ENCODE peak calls at places on chromosomes 7 and 10, in five cellular contexts. One of them, this sample, is unnamed.

GRCh38 chr7:158019726-158020705 is 567.6 kb downstream of the PTPRN2 start:
- DNase-seq in CD4-positive, CD25-positive, alpha-beta regulatory T cell: no peak
- DNase-seq in stomach: peak; percentile 24
- DNase-seq in left ventricle myocardium inferior: no peak
- DNase-seq in astrocyte: no peak
- DNase-seq in this sample: no peak

GRCh38 chr7:47233996-47234395 is 347.9 kb downstream of the TNS3 start:
- DNase-seq in stomach: no peak
- DNase-seq in left ventricle myocardium inferior: no peak
- DNase-seq in CD4-positive, CD25-positive, alpha-beta regulatory T cell: no peak
- DNase-seq in astrocyte: no peak
- DNase-seq in this sample: no peak

GRCh38 chr7:11256501-11256900 is 282.8 kb downstream of the PHF14 start:
- DNase-seq in CD4-positive, CD25-positive, alpha-beta regulatory T cell: no peak
- DNase-seq in stomach: no peak
- DNase-seq in astrocyte: no peak
- DNase-seq in left ventricle myocardium inferior: no peak
- DNase-seq in this sample: no peak

GRCh38 chr7:127153315-127153714 is 99.4 kb downstream of the GRM8 start:
- DNase-seq in astrocyte: no peak
- DNase-seq in stomach: no peak
- DNase-seq in CD4-positive, CD25-positive, alpha-beta regulatory T cell: no peak
- DNase-seq in left ventricle myocardium inferior: no peak
- DNase-seq in this sample: no peak

GRCh38 chr7:157558061-157558460 is 221.3 kb downstream of the DNAJB6 start:
- DNase-seq in left ventricle myocardium inferior: no peak
- DNase-seq in CD4-positive, CD25-positive, alpha-beta regulatory T cell: no peak
- DNase-seq in astrocyte: no peak
- DNase-seq in stomach: no peak
- DNase-seq in this sample: no peak

GRCh38 chr10:128956149-128956548 is 510.9 kb upstream of the MGMT start:
- DNase-seq in CD4-positive, CD25-positive, alpha-beta regulatory T cell: no peak
- DNase-seq in left ventricle myocardium inferior: no peak
- DNase-seq in stomach: no peak
- DNase-seq in astrocyte: no peak
- DNase-seq in this sample: no peak

GRCh38 chr7:620052-620451 is 100.4 kb upstream of the PDGFA start:
- DNase-seq in CD4-positive, CD25-positive, alpha-beta regulatory T cell: no peak
- DNase-seq in stomach: no peak
- DNase-seq in left ventricle myocardium inferior: no peak
- DNase-seq in astrocyte: peak; percentile 89
- DNase-seq in this sample: no peak

GRCh38 chr10:130357951-130358350 is 221.8 kb downstream of the GLRX3 start:
- DNase-seq in left ventricle myocardium inferior: no peak
- DNase-seq in astrocyte: no peak
- DNase-seq in CD4-positive, CD25-positive, alpha-beta regulatory T cell: no peak
- DNase-seq in stomach: peak; percentile 24
- DNase-seq in this sample: no peak

GRCh38 chr7:26420600-26420999 is 128.9 kb downstream of the SNX10 start:
- DNase-seq in stomach: no peak
- DNase-seq in astrocyte: no peak
- DNase-seq in CD4-positive, CD25-positive, alpha-beta regulatory T cell: no peak
- DNase-seq in left ventricle myocardium inferior: no peak
- DNase-seq in this sample: no peak

GRCh38 chr10:125994601-125995000 is 98.2 kb downstream of the FANK1 start:
- DNase-seq in astrocyte: no peak
- DNase-seq in stomach: no peak
- DNase-seq in left ventricle myocardium inferior: no peak
- DNase-seq in CD4-positive, CD25-positive, alpha-beta regulatory T cell: no peak
- DNase-seq in this sample: no peak

DNA sequence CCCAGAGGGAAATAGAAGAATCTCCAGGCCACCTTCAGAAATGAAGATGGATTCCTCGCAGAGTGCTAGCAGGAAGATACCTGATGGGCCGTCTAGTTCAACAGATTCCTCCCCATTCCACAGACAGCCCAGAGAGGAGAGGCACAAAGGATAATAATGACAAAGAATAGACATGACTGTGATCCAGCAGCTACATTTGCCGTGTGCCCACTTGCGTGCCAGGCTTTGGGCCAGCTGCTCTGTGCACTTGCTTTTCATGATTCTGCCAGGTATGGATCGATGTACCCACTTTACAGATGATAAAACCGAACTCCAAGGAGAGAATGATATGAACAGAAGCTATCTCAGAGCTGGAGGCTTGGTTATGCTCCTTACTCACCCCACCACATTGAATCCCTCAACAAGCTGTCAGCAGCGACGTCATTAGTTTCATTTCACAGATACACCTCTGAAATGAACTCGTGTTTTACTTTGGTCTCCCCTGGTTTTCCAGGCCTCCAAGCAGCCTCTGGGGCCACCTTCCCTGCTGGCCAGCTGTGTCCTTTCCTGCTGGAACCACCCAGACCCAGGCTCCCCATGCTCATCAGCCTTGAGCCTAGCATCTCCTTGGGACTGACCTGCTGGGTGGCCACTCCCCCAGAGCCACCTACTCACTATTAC is 11.9 kb upstream of the WDFY4 start:
- DNase-seq in stomach: no peak
- DNase-seq in astrocyte: no peak
- DNase-seq in left ventricle myocardium inferior: no peak
- DNase-seq in CD4-positive, CD25-positive, alpha-beta regulatory T cell: no peak
- DNase-seq in this sample: no peak
- H3K4me1 ChIP-seq in stomach: no peaks in the 10 kb centered on the region
- H3K4me1 ChIP-seq in astrocyte: no peaks in the 10 kb centered on the region
- H3K4me1 ChIP-seq in left ventricle myocardium inferior: peaks cover 7% of the 10 kb centered on the region
- H3K4me1 ChIP-seq in CD4-positive, CD25-positive, alpha-beta regulatory T cell: no peaks in the 10 kb centered on the region
- H3K4me1 ChIP-seq in this sample: no peaks in the 10 kb centered on the region

GRCh38 chr7:139737221-139738100 is 40.3 kb downstream of the HIPK2 start:
- DNase-seq in stomach: no peak
- DNase-seq in left ventricle myocardium inferior: no peak
- DNase-seq in CD4-positive, CD25-positive, alpha-beta regulatory T cell: peak; percentile 60
- DNase-seq in astrocyte: no peak
- DNase-seq in this sample: no peak

GRCh38 chr7:139739863-139740597 is 37.8 kb downstream of the HIPK2 start:
- DNase-seq in CD4-positive, CD25-positive, alpha-beta regulatory T cell: no peak
- DNase-seq in stomach: peak; percentile 72
- DNase-seq in astrocyte: no peak
- DNase-seq in left ventricle myocardium inferior: peak; percentile 63
- DNase-seq in this sample: no peak

GRCh38 chr7:139735912-139736595 is 41.7 kb downstream of the HIPK2 start:
- DNase-seq in stomach: no peak
- DNase-seq in astrocyte: no peak
- DNase-seq in CD4-positive, CD25-positive, alpha-beta regulatory T cell: no peak
- DNase-seq in left ventricle myocardium inferior: no peak
- DNase-seq in this sample: no peak

GRCh38 chr7:139738772-139739171 is 39.0 kb downstream of the HIPK2 start:
- DNase-seq in stomach: no peak
- DNase-seq in CD4-positive, CD25-positive, alpha-beta regulatory T cell: no peak
- DNase-seq in astrocyte: no peak
- DNase-seq in left ventricle myocardium inferior: no peak
- DNase-seq in this sample: no peak

DNA sequence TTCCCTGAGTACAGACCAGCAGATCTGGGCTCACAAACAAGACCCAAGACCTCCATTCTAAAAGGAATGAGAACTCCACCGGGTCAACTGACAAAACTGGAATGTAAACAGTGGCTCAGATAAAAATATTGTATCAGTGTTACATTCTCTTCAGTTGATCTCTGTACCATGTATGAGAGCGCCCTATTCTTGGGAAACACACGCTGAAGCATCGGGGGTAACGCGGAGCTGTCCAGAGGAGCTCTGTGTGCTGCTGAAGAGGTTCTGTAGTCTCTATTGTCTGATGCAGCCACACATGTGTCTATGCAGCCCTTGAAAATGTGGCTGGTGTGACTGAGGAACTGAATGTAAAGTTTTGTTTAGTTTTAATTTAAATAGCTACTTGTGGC is 39.7 kb downstream of the HIPK2 start:
- DNase-seq in left ventricle myocardium inferior: no peak
- DNase-seq in stomach: no peak
- DNase-seq in CD4-positive, CD25-positive, alpha-beta regulatory T cell: no peak
- DNase-seq in astrocyte: no peak
- DNase-seq in this sample: no peak
- H3K27ac ChIP-seq in left ventricle myocardium inferior: peak overlapping the region; percentile 91
- H3K27ac ChIP-seq in stomach: peak overlapping the region; percentile 68
- H3K27ac ChIP-seq in CD4-positive, CD25-positive, alpha-beta regulatory T cell: no peak overlapping the region
- H3K27ac ChIP-seq in astrocyte: peak overlapping the region; percentile 68
- H3K27ac ChIP-seq in this sample: no peak overlapping the region

DNA sequence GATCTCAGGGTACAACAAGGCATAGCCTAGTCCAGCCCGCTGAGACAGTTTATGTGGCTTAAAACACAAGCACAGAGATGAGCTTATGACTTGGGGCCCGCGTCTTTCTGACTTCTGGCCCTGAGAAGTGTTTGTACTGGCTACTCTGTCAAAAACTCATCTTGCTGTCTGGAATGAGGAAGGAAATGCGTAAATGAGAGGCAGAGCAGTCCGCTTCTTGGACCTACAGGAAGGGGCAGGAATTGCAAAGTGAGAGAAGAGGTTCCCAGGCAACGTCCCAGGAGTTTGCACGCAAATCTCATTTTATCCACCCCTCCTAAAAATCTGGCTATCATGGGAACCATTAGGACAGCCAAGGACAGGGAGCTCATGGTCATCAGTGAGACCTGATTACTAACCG is 5.5 kb downstream of the ANXA11 start:
- DNase-seq in left ventricle myocardium inferior: no peak
- DNase-seq in stomach: peak; percentile 41
- DNase-seq in CD4-positive, CD25-positive, alpha-beta regulatory T cell: no peak
- DNase-seq in astrocyte: peak; percentile 20
- DNase-seq in this sample: no peak
- H3K4me3 ChIP-seq in left ventricle myocardium inferior: peak overlapping the region; percentile 90
- H3K4me3 ChIP-seq in stomach: no peak overlapping the region
- H3K4me3 ChIP-seq in CD4-positive, CD25-positive, alpha-beta regulatory T cell: peak overlapping the region; percentile 32
- H3K4me3 ChIP-seq in astrocyte: no peak overlapping the region
- H3K4me3 ChIP-seq in this sample: no peak overlapping the region

GRCh38 chr7:149883452-149883861 is 9.7 kb downstream of the ATP6V0E2 start:
- DNase-seq in stomach: peak; percentile 71
- DNase-seq in left ventricle myocardium inferior: peak; percentile 66
- DNase-seq in astrocyte: no peak
- DNase-seq in CD4-positive, CD25-positive, alpha-beta regulatory T cell: peak; percentile 74
- DNase-seq in this sample: no peak
- H3K4me1 ChIP-seq in stomach: peaks cover 28% of the 10 kb centered on the region
- H3K4me1 ChIP-seq in left ventricle myocardium inferior: peaks cover 67% of the 10 kb centered on the region
- H3K4me1 ChIP-seq in astrocyte: peaks cover 3% of the 10 kb centered on the region
- H3K4me1 ChIP-seq in CD4-positive, CD25-positive, alpha-beta regulatory T cell: no peaks in the 10 kb centered on the region
- H3K4me1 ChIP-seq in this sample: peaks cover 6% of the 10 kb centered on the region

DNA sequence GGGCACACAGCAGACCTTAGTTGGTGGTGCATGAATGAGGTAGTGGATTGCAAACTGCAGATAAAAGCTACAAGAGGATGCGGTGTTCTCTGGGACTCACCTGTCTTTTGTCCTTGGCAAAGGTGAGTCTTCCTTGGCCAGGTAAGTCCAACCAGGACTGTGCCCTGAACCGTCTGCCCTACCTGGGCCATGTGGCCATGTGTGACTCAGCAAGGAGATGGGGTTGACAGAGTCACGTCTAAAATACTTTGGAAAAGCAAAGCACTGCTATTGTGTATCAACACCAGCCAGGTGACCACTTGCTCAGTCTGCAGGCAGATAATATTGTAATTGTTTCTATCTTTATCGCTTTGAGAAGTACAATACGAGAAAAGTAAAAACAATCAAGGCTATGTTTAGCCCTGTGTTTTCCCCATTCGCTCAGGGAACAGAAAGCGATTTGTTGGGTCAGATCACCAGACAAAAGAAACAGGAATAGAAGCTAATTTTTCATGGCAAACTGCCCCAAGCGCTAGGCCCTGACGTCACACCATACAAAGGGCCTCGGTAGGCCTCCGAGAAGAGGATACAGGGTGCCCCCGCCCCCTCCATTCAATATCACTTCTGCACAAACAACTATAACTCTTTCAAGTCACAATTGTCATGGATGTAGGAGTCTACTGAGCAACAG is 57.3 kb downstream of the FAM53B start:
- DNase-seq in CD4-positive, CD25-positive, alpha-beta regulatory T cell: no peak
- DNase-seq in stomach: peak; percentile 58
- DNase-seq in astrocyte: no peak
- DNase-seq in left ventricle myocardium inferior: peak; percentile 59
- DNase-seq in this sample: no peak
- H3K27ac ChIP-seq in CD4-positive, CD25-positive, alpha-beta regulatory T cell: peak overlapping the region; percentile 62
- H3K27ac ChIP-seq in stomach: peak overlapping the region; percentile 74
- H3K27ac ChIP-seq in astrocyte: no peak overlapping the region
- H3K27ac ChIP-seq in left ventricle myocardium inferior: peak overlapping the region; percentile 90
- H3K27ac ChIP-seq in this sample: no peak overlapping the region

DNA sequence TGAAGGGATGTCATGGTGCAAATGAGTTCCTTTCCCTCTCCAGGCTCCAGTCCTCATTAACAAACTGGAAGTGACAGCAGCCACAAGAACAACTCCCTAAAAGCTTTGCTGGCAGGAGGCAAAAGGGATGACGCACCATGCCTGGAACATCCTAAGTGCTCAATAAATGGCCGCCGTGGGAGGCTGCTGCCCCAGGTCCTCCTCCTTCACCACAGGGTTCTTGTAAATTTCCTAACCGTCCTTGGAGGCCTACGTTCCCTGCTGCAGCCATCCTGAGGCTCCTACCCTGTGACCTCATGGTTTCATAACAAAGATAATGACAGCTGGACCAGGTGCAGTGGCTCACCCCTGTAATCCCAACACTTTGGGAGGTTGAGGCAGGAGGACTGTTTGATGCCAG is 41.2 kb upstream of the CAMK1D start:
- DNase-seq in astrocyte: no peak
- DNase-seq in left ventricle myocardium inferior: no peak
- DNase-seq in CD4-positive, CD25-positive, alpha-beta regulatory T cell: no peak
- DNase-seq in stomach: no peak
- DNase-seq in this sample: no peak
- H3K4me3 ChIP-seq in astrocyte: no peak overlapping the region
- H3K4me3 ChIP-seq in left ventricle myocardium inferior: no peak overlapping the region
- H3K4me3 ChIP-seq in CD4-positive, CD25-positive, alpha-beta regulatory T cell: no peak overlapping the region
- H3K4me3 ChIP-seq in stomach: no peak overlapping the region
- H3K4me3 ChIP-seq in this sample: no peak overlapping the region

DNA sequence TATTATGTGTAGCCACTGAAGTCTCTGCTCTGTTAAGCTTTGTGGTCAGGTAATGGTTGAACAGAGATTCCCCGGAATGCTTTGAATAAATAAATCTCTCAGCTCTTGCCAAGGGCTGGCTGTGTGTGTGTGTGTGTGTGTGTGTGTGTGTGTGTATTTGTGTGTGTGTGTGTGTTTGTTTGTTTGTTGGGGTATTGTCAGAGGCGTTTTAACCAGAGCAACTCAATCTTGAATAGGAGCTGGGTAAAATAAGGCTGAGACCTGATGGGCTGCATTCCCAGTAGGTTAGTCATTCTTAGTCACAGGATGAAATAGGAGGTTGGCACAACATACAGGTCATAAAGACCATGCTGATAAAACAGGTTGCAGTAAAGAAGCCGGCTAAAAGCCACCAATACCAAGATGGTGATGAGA is 256.2 kb upstream of the CACNA2D1 start:
- DNase-seq in left ventricle myocardium inferior: no peak
- DNase-seq in astrocyte: peak; percentile 76
- DNase-seq in CD4-positive, CD25-positive, alpha-beta regulatory T cell: no peak
- DNase-seq in stomach: peak; percentile 28
- DNase-seq in this sample: no peak
- H3K4me1 ChIP-seq in left ventricle myocardium inferior: peaks cover 4% of the 10 kb centered on the region
- H3K4me1 ChIP-seq in astrocyte: peaks cover 4% of the 10 kb centered on the region
- H3K4me1 ChIP-seq in CD4-positive, CD25-positive, alpha-beta regulatory T cell: no peaks in the 10 kb centered on the region
- H3K4me1 ChIP-seq in stomach: no peaks in the 10 kb centered on the region
- H3K4me1 ChIP-seq in this sample: no peaks in the 10 kb centered on the region

GRCh38 chr7:130888468-130888867 is 154.5 kb upstream of the KLF14 start:
- DNase-seq in astrocyte: no peak
- DNase-seq in left ventricle myocardium inferior: no peak
- DNase-seq in CD4-positive, CD25-positive, alpha-beta regulatory T cell: no peak
- DNase-seq in stomach: no peak
- DNase-seq in this sample: no peak
- H3K27ac ChIP-seq in astrocyte: peak overlapping the region; percentile 96
- H3K27ac ChIP-seq in left ventricle myocardium inferior: peak overlapping the region; percentile 70
- H3K27ac ChIP-seq in CD4-positive, CD25-positive, alpha-beta regulatory T cell: no peak overlapping the region
- H3K27ac ChIP-seq in stomach: peak overlapping the region; percentile 42
- H3K27ac ChIP-seq in this sample: no peak overlapping the region

This sample was measured in effector memory CD4-positive, alpha-beta T cell.